ENCODE peak calls at places on chromosomes 16 and 17, in five cellular contexts. N is colonic mucosa, T is LNCaP clone FGC, H is adrenal gland, A is prostate gland. K is an unnamed sample.

GRCh38 chr16:56551796-56552738 is 12.8 kb upstream of the MT4 start:
- DNase-seq in T (peak), H (peak), N (no peak), A (peak), K (no peak)

GRCh38 chr17:43330876-43331639 is 67.7 kb upstream of the ARL4D start:
- DNase-seq in A (no peak), H (no peak), T (no peak), N (no peak), K (no peak)

GRCh38 chr16:86221085-86221484 is 289.2 kb upstream of the FOXF1 start:
- DNase-seq in A (no peak), N (no peak), H (no peak), T (no peak), K (no peak)

GRCh38 chr16:15775663-15776304 is 81.0 kb downstream of the MYH11 start:
- DNase-seq in T (no peak), H (no peak), A (no peak), N (no peak), K (no peak)

GRCh38 chr17:30382345-30382744 is 3.6 kb downstream of the CPD start:
- DNase-seq in A (no peak), H (no peak), N (no peak), T (no peak), K (no peak)

GRCh38 chr17:44065668-44066203 is 735 bp downstream of the LSM12 start:
- DNase-seq in T (no peak), A (no peak), N (no peak), H (no peak), K (no peak)

GRCh38 chr17:43627657-43628650 is 33.8 kb downstream of the MEOX1 start:
- DNase-seq in T (no peak), N (no peak), H (peak), A (no peak), K (no peak)

GRCh38 chr17:4249452-4250029 is 14.2 kb downstream of the ANKFY1 start:
- DNase-seq in N (no peak), H (no peak), A (no peak), T (no peak), K (peak)

GRCh38 chr17:77935121-77935571 is 23.4 kb upstream of the TNRC6C start:
- DNase-seq in N (no peak), T (no peak), H (no peak), A (no peak), K (no peak)

DNA sequence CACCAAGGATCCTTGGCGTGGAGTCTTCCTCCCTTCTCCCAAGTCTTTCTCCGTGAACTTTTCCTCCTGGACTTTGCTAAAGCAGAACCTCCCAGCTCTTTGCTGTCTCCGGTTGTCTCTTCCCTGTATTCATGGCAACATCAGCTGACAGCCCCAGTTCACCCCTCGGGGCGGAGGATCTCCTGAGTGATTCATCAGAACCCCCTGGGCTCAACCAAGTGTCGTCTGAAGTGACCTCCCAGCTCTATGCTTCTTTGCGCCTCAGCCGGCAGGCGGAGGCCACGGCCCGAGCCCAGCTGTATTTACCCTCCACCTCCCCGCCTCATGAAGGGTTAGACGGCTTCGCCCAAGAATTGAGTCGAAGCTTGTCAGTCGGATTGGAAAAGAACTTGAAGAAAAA is 943 bp downstream of the CNTROB start:
- DNase-seq in T (no peak), A (no peak), N (peak), H (peak), K (peak)
- TF ChIP-seq CTCF in T (peak), A (peak), N (no peak), H (no peak), K (no peak)

GRCh38 chr17:45428954-45429337 is 3.7 kb downstream of the ARHGAP27 start:
- DNase-seq in A (no peak), N (no peak), T (no peak), H (no peak), K (no peak)

GRCh38 chr17:45426561-45426960 is 6.1 kb downstream of the ARHGAP27 start:
- DNase-seq in H (no peak), A (no peak), N (no peak), T (no peak), K (no peak)

GRCh38 chr17:45428050-45428953 is 4.4 kb downstream of the ARHGAP27 start:
- DNase-seq in T (no peak), N (peak), H (peak), A (peak), K (peak)

GRCh38 chr17:45425984-45426413 is 6.7 kb downstream of the ARHGAP27 start:
- DNase-seq in T (no peak), N (no peak), H (no peak), A (no peak), K (no peak)

GRCh38 chr17:45427181-45427835 is 5.4 kb downstream of the ARHGAP27 start:
- DNase-seq in T (no peak), N (no peak), A (no peak), H (no peak), K (no peak)
- TF ChIP-seq CTCF in T (no peak), N (no peak), A (no peak), H (no peak), K (no peak)

GRCh38 chr16:67967183-67967955 is 1.1 kb downstream of the SLC12A4 start:
- DNase-seq in T (no peak), A (no peak), N (no peak), H (no peak), K (peak)
- TF ChIP-seq CTCF in T (no peak), A (no peak), N (no peak), H (no peak), K (no peak)

GRCh38 chr16:67977005-67977404 is 3.3 kb downstream of the DPEP3 start:
- DNase-seq in T (no peak), N (no peak), H (no peak), A (no peak), K (no peak)

GRCh38 chr16:67976205-67976604 is 4.1 kb downstream of the DPEP3 start:
- DNase-seq in N (no peak), H (no peak), A (no peak), T (no peak), K (no peak)

GRCh38 chr16:67977469-67978227 is 2.7 kb downstream of the DPEP3 start:
- DNase-seq in N (no peak), H (no peak), T (no peak), A (no peak), K (no peak)

GRCh38 chr16:67982011-67982696 is 1.9 kb upstream of the DPEP3 start:
- DNase-seq in A (no peak), T (no peak), N (no peak), H (no peak), K (no peak)

GRCh38 chr16:67979955-67980678 is at the start of gene DPEP3:
- DNase-seq in H (no peak), A (no peak), N (no peak), T (no peak), K (no peak)
- TF ChIP-seq CTCF in H (no peak), A (no peak), N (no peak), T (no peak), K (no peak)

GRCh38 chr17:60579090-60579489 is 20.9 kb upstream of the PPM1D start:
- DNase-seq in T (no peak), N (no peak), H (no peak), A (no peak), K (no peak)

GRCh38 chr17:60579551-60579950 is 20.4 kb upstream of the PPM1D start:
- DNase-seq in H (no peak), A (no peak), T (no peak), N (no peak), K (no peak)

GRCh38 chr17:60573139-60573975 is 26.6 kb upstream of the PPM1D start:
- DNase-seq in T (no peak), H (peak), A (no peak), N (no peak), K (no peak)

GRCh38 chr17:60583008-60583407 is 17.0 kb upstream of the PPM1D start:
- DNase-seq in T (no peak), A (no peak), H (no peak), N (no peak), K (no peak)

GRCh38 chr17:60577147-60577925 is 22.7 kb upstream of the PPM1D start:
- DNase-seq in N (peak), H (peak), T (no peak), A (peak), K (no peak)
- TF ChIP-seq CTCF in N (no peak), H (no peak), T (peak), A (peak), K (no peak)

GRCh38 chr17:7184091-7184488 is 4.9 kb upstream of the ASGR1 start:
- DNase-seq in N (peak), T (peak), H (peak), A (peak), K (peak)

GRCh38 chr17:7184647-7185046 is 5.5 kb upstream of the ASGR1 start:
- DNase-seq in A (no peak), T (no peak), H (no peak), N (no peak), K (no peak)

GRCh38 chr17:7190276-7190917 is 11.2 kb upstream of the ASGR1 start:
- DNase-seq in H (no peak), T (no peak), A (no peak), N (no peak), K (no peak)

GRCh38 chr17:7183433-7184090 is 4.4 kb upstream of the ASGR1 start:
- DNase-seq in H (peak), A (no peak), T (no peak), N (no peak), K (no peak)

GRCh38 chr17:7186241-7186640 is 7.1 kb upstream of the ASGR1 start:
- DNase-seq in A (no peak), H (no peak), N (no peak), T (no peak), K (no peak)
- TF ChIP-seq CTCF in A (no peak), H (no peak), N (no peak), T (peak), K (no peak)

GRCh38 chr17:37218849-37219248 is 156.9 kb upstream of the C17orf78 start:
- DNase-seq in A (no peak), T (no peak), H (no peak), N (no peak), K (no peak)

GRCh38 chr17:37225458-37225857 is 150.3 kb upstream of the C17orf78 start:
- DNase-seq in H (no peak), T (no peak), N (no peak), A (no peak), K (no peak)

GRCh38 chr17:37219876-37220608 is 155.7 kb upstream of the C17orf78 start:
- DNase-seq in N (no peak), A (no peak), H (no peak), T (no peak), K (no peak)

GRCh38 chr17:37220609-37220953 is 155.2 kb upstream of the C17orf78 start:
- DNase-seq in H (no peak), A (no peak), T (no peak), N (no peak), K (no peak)

GRCh38 chr17:37221865-37222264 is 153.9 kb upstream of the C17orf78 start:
- DNase-seq in H (no peak), N (no peak), T (no peak), A (no peak), K (no peak)
- TF ChIP-seq CTCF in H (no peak), N (no peak), T (no peak), A (no peak), K (no peak)

GRCh38 chr17:82667668-82668000 is 19.4 kb upstream of the WDR45B start:
- DNase-seq in T (no peak), A (no peak), H (no peak), N (no peak), K (no peak)

GRCh38 chr17:82666931-82667667 is 18.9 kb upstream of the WDR45B start:
- DNase-seq in H (no peak), N (no peak), A (no peak), T (no peak), K (no peak)

GRCh38 chr17:82670661-82671060 is 22.4 kb upstream of the WDR45B start:
- DNase-seq in H (no peak), T (no peak), N (no peak), A (no peak), K (no peak)

GRCh38 chr17:82668024-82668630 is 19.9 kb upstream of the WDR45B start:
- DNase-seq in H (no peak), T (no peak), A (no peak), N (no peak), K (no peak)

DNA sequence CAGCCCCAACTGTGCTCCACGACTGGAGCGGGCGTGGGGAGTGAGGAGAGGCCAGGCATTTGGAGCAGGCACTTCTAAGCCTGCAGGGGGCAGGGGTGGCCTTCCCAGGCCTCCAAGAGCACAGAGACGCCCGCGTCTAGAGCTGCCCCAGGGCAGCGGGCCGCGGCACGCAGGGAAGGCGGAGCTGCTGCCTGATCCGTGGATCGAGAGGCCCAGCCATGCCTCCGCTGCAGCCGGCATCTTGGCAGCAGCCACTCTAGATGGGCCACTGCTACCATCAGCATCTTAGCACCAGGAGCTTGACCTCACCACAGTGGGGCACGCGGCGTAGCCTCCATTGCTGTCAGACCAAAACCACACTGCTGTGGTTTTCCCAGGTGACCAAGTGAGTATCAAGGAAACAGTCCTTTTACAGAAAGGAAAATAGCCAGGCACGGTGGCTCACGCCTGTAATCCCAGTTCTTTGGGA is 20.4 kb upstream of the WDR45B start:
- DNase-seq in T (no peak), N (peak), H (no peak), A (peak), K (peak)
- TF ChIP-seq CTCF in T (no peak), N (peak), H (no peak), A (peak), K (peak)

GRCh38 chr17:58120195-58120822 is 27.9 kb upstream of the OR4D1 start:
- DNase-seq in A (peak), H (peak), T (peak), N (peak), K (peak)

GRCh38 chr17:58117382-58117781 is 30.8 kb upstream of the OR4D1 start:
- DNase-seq in A (no peak), N (no peak), T (no peak), H (no peak), K (no peak)

GRCh38 chr17:58119491-58119890 is 28.7 kb upstream of the OR4D1 start:
- DNase-seq in H (no peak), A (no peak), N (no peak), T (no peak), K (no peak)

GRCh38 chr17:58127846-58128245 is 20.3 kb upstream of the OR4D1 start:
- DNase-seq in H (no peak), A (no peak), T (no peak), N (no peak), K (no peak)

DNA sequence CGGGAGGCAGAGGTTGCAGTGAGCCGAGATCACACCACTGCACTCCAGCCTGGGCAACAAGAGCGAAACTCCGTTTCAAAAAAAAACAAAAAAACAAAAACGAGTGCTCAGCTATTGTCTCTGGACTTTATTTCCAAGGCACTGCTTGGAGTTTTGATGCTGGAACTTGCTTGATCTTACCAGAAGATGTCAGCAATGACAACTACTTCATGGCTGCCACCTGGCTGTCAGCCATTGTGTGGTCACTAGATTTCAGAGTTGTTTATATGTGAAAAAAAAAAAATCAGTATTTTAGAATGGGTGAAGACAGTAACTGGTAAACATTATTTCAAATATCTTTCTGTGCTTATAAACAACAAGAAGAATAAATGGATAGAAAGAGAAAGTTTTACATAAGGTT is 26.3 kb upstream of the OR4D1 start:
- DNase-seq in N (no peak), A (no peak), H (no peak), T (no peak), K (peak)
- TF ChIP-seq CTCF in N (no peak), A (no peak), H (no peak), T (peak), K (no peak)

K was measured in Calu3.